ENCODE peak calls at places on chromosomes 5 and 9, in nine cellular contexts. K is fibroblast of mammary gland; Y is endothelial cell; N is CD4-positive, alpha-beta T cell; T is tibial artery; B is fibroblast of the aortic adventitia; L is stomach; F is gastrocnemius medialis; U is choroid plexus epithelial cell. M is an unnamed sample.

GRCh38 chr5:53406630-53407316 is 73.7 kb upstream of the FST start:
- DNase-seq in K (peak; percentile 91), Y (no peak), N (no peak), T (no peak), B (peak; percentile 83), L (no peak), F (no peak), U (peak; percentile 91), M (no peak)

GRCh38 chr5:146852089-146852488 is 26.5 kb downstream of the PPP2R2B start:
- DNase-seq in K (no peak), Y (no peak), N (no peak), T (no peak), B (no peak), L (no peak), F (no peak), U (no peak), M (no peak)

GRCh38 chr5:132540149-132540548 is 3.2 kb downstream of the IL5 start:
- DNase-seq in K (no peak), Y (no peak), N (no peak), T (no peak), B (no peak), L (no peak), F (no peak), U (no peak), M (no peak)

GRCh38 chr9:35832814-35833213 is 3.8 kb downstream of the TMEM8B start:
- DNase-seq in K (no peak), Y (no peak), N (no peak), T (no peak), B (no peak), L (peak; percentile 59), F (no peak), U (no peak), M (no peak)

GRCh38 chr5:112143684-112144083 is 275.4 kb downstream of the EPB41L4A start:
- DNase-seq in K (no peak), Y (no peak), N (no peak), T (no peak), B (peak; percentile 84), L (no peak), F (no peak), U (peak; percentile 23), M (no peak)

GRCh38 chr5:141512390-141513020 is 23.6 kb downstream of the PCDHGC5 start:
- DNase-seq in K (peak; percentile 66), Y (peak; percentile 87), N (peak; percentile 82), T (peak; percentile 87), B (peak; percentile 70), L (peak; percentile 88), F (peak; percentile 68), U (peak; percentile 81), M (peak; percentile 70)

GRCh38 chr9:132547976-132548730 is 34.3 kb upstream of the BARHL1 start:
- DNase-seq in K (no peak), Y (no peak), N (no peak), T (no peak), B (no peak), L (no peak), F (no peak), U (peak; percentile 9), M (no peak)

GRCh38 chr9:90025816-90026215 is 421.0 kb downstream of the GADD45G start:
- DNase-seq in K (no peak), Y (no peak), N (no peak), T (no peak), B (no peak), L (no peak), F (no peak), U (peak; percentile 26), M (no peak)

GRCh38 chr5:67541869-67542268 is 345.3 kb upstream of the CD180 start:
- DNase-seq in K (no peak), Y (no peak), N (no peak), T (no peak), B (no peak), L (no peak), F (no peak), U (no peak), M (no peak)

GRCh38 chr5:91269198-91269597 is 113.9 kb downstream of the ARRDC3 start:
- DNase-seq in K (no peak), Y (no peak), N (no peak), T (no peak), B (no peak), L (no peak), F (no peak), U (no peak), M (no peak)

DNA sequence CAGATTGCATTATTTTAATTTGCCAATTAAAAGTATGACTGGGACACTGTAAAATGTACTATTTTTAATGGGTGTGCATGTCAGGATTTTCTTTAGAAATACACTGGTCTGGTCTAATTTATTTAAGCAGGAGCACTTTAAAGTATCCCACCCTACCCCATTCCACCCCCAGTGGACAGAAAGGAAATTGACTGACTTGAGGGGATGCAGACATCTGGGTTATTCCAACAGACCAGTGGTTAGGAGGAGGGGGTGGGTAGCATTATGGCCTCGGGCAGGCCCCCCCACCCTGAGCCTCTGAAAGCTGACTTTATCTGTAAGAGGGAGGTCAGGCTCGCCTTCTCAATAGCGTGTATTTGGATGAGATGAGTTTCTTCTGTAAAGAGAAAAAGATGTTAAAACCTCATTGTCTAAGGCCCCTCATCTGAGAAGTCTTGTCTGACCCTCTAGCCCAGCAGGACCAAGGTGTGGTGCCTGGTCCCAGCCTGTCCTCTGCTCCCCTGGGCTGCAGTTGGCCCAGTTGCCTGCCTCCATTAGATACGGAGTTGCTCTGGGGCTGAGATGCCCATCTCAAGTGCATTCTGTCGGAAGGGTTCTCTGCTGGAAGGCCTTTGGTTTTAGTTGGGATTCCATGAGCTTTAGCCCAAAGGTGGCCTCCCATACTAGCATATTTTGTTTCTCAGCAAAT is 4.4 kb downstream of the HNRNPAB start:
- DNase-seq in K (no peak), Y (no peak), N (no peak), T (peak; percentile 16), B (no peak), L (no peak), F (no peak), U (no peak), M (no peak)
- TF ChIP-seq CTCF in K (peak; percentile 22), Y (no peak), N (no peak), T (no peak), B (peak; percentile 37), L (no peak), F (no peak), U (peak; percentile 41), M (no peak)

GRCh38 chr9:128846680-128847030 is 17.1 kb upstream of the SPOUT1 start:
- DNase-seq in K (no peak), Y (no peak), N (no peak), T (no peak), B (no peak), L (no peak), F (no peak), U (no peak), M (no peak)

GRCh38 chr9:128841704-128842492 is 12.3 kb upstream of the SPOUT1 start:
- DNase-seq in K (no peak), Y (no peak), N (no peak), T (no peak), B (no peak), L (no peak), F (no peak), U (no peak), M (no peak)

GRCh38 chr9:128840524-128840923 is 10.9 kb upstream of the SPOUT1 start:
- DNase-seq in K (no peak), Y (no peak), N (no peak), T (no peak), B (no peak), L (no peak), F (no peak), U (no peak), M (no peak)

GRCh38 chr9:128847803-128848202 is 18.2 kb upstream of the SPOUT1 start:
- DNase-seq in K (no peak), Y (no peak), N (no peak), T (no peak), B (no peak), L (no peak), F (no peak), U (no peak), M (no peak)

GRCh38 chr9:128845186-128845931 is 15.8 kb upstream of the SPOUT1 start:
- DNase-seq in K (no peak), Y (no peak), N (no peak), T (no peak), B (no peak), L (no peak), F (no peak), U (peak; percentile 28), M (no peak)
- TF ChIP-seq CTCF in K (no peak), Y (no peak), N (no peak), T (no peak), B (no peak), L (no peak), F (no peak), U (no peak), M (no peak)

GRCh38 chr5:150167163-150167798 is 703 bp downstream of the CDX1 start:
- DNase-seq in K (no peak), Y (no peak), N (no peak), T (no peak), B (no peak), L (no peak), F (no peak), U (no peak), M (no peak)

GRCh38 chr5:150164640-150165039 is 1.9 kb upstream of the CDX1 start:
- DNase-seq in K (peak; percentile 62), Y (no peak), N (no peak), T (peak; percentile 69), B (peak; percentile 60), L (no peak), F (no peak), U (peak; percentile 35), M (no peak)

GRCh38 chr5:150168864-150169263 is 2.3 kb downstream of the CDX1 start:
- DNase-seq in K (no peak), Y (no peak), N (no peak), T (no peak), B (no peak), L (no peak), F (no peak), U (no peak), M (no peak)

GRCh38 chr5:150166193-150167162 is at the start of gene CDX1:
- DNase-seq in K (no peak), Y (no peak), N (no peak), T (no peak), B (no peak), L (no peak), F (no peak), U (no peak), M (no peak)

GRCh38 chr5:150167908-150168307 is 1.3 kb downstream of the CDX1 start:
- DNase-seq in K (no peak), Y (no peak), N (no peak), T (no peak), B (no peak), L (no peak), F (no peak), U (no peak), M (no peak)
- TF ChIP-seq CTCF in K (no peak), Y (no peak), N (no peak), T (no peak), B (peak; percentile 1), L (no peak), F (no peak), U (peak; percentile 28), M (no peak)

DNA sequence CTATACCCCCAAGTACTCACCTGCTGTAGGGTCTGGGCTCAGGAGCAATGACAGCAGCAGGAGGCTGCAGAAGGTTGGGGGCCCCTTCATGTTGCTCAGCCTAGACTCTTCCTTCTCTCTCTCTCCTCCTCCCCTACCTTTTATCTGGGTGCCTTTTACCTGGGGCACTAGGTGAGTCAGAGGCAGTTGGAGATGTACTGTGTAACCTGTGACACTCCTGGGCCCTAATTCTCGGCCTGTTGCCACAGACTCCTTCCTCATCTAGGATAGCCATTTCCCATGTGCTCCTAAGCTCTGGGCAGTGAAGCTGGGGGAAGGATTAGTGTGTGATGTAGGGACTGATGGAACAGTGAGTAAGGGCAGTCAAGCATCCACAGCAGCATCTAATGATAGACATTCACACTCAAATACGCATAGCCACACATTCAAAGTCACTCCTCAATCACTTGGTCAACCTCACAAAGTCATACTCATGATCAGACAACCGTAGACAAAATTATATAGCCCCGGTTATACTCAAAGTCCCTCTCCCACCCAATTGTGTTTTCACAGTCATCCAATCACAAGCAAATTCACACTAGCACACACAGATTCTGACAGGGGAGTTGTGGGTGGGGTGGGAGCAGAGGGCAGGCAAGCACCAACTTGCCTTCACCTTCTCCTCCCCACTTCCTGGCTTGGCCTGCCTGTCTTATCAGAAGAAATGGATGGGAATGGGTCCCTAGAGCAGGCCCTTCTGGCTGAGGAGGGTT is at the start of gene CCL27:
- DNase-seq in K (no peak), Y (no peak), N (no peak), T (no peak), B (no peak), L (no peak), F (no peak), U (no peak), M (peak; percentile 27)
- TF ChIP-seq CTCF in K (no peak), Y (no peak), N (no peak), T (no peak), B (no peak), L (no peak), F (no peak), U (no peak), M (no peak)

M was measured in CD14-positive monocyte.